ENCODE peak calls at places on chromosomes 16 and 17, in four cellular contexts. One of them, this sample, is unnamed.

GRCh38 chr16:1338119-1338730 is 4.8 kb downstream of the BAIAP3 start:
- DNase-seq in GM12878: no peak
- DNase-seq in K562: peak
- DNase-seq in WTC11: peak
- DNase-seq in this sample: peak

GRCh38 chr16:15891508-15891907 is 3.1 kb upstream of the CEP20 start:
- DNase-seq in GM12878: no peak
- DNase-seq in K562: no peak
- DNase-seq in WTC11: no peak
- DNase-seq in this sample: no peak

GRCh38 chr17:33200587-33200986 is 92.5 kb downstream of the ASIC2 start:
- DNase-seq in WTC11: peak
- DNase-seq in K562: no peak
- DNase-seq in GM12878: no peak
- DNase-seq in this sample: no peak

GRCh38 chr17:7438050-7438614 is 1.2 kb upstream of the FGF11 start:
- DNase-seq in K562: peak
- DNase-seq in WTC11: peak
- DNase-seq in GM12878: no peak
- DNase-seq in this sample: no peak

GRCh38 chr16:23482778-23483177 is 27.5 kb downstream of the GGA2 start:
- DNase-seq in K562: no peak
- DNase-seq in WTC11: no peak
- DNase-seq in GM12878: no peak
- DNase-seq in this sample: no peak

GRCh38 chr16:23842137-23842600 is 6.4 kb downstream of the PRKCB start:
- DNase-seq in K562: no peak
- DNase-seq in WTC11: no peak
- DNase-seq in GM12878: peak
- DNase-seq in this sample: no peak

GRCh38 chr16:14302031-14302398 is 230.9 kb downstream of the MRTFB start:
- DNase-seq in GM12878: no peak
- DNase-seq in K562: peak
- DNase-seq in WTC11: peak
- DNase-seq in this sample: peak

GRCh38 chr16:2468142-2468724 is 2.9 kb upstream of the NTN3 start:
- DNase-seq in GM12878: no peak
- DNase-seq in K562: no peak
- DNase-seq in WTC11: peak
- DNase-seq in this sample: no peak

GRCh38 chr17:42142371-42142896 is 12.4 kb downstream of the RAB5C start:
- DNase-seq in GM12878: no peak
- DNase-seq in K562: no peak
- DNase-seq in WTC11: no peak
- DNase-seq in this sample: no peak

GRCh38 chr17:4233668-4234258 is 30.0 kb downstream of the ANKFY1 start:
- DNase-seq in GM12878: no peak
- DNase-seq in WTC11: no peak
- DNase-seq in K562: no peak
- DNase-seq in this sample: no peak

GRCh38 chr16:70589998-70590471 is 56.3 kb upstream of the IL34 start:
- DNase-seq in GM12878: no peak
- DNase-seq in K562: no peak
- DNase-seq in WTC11: no peak
- DNase-seq in this sample: no peak

GRCh38 chr17:42405076-42405475 is 16.8 kb upstream of the STAT3 start:
- DNase-seq in WTC11: no peak
- DNase-seq in K562: no peak
- DNase-seq in GM12878: no peak
- DNase-seq in this sample: no peak

DNA sequence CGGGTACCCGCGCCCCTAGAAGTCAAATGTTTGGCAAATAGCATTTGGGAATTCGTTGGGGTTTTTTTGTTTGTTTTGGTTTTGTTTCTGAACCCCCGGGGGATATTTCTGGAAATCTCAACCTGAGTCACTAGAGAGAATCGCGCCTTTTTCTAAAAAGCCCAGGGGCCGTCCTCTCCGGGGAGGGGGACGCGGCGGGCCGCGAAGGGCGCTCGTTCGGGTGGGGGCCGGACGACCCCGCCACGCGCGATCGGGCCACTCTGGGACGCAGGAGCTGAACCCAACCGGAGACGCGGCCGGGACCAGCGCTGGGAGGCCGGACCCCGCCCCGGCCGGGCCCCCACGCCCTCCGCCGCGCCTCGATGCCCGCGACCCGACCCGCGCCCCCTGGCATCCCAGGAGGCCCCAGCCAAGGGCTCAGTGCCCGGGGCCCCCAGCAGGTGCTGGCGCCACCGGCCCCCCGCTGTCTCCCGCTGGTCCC is 304 bp downstream of the LITAF start:
- DNase-seq in K562: no peak
- DNase-seq in GM12878: no peak
- DNase-seq in WTC11: no peak
- DNase-seq in this sample: no peak
- TF ChIP-seq ETV6 in K562: no peak
- TF ChIP-seq ETV6 in GM12878: no peak
- TF ChIP-seq ETV6 in WTC11: no peak
- TF ChIP-seq ETV6 in this sample: no peak

GRCh38 chr16:31472559-31473203 is 729 bp downstream of the TGFB1I1 start:
- DNase-seq in K562: peak
- DNase-seq in GM12878: no peak
- DNase-seq in WTC11: peak
- DNase-seq in this sample: peak

GRCh38 chr16:31475949-31476304 is 4.0 kb downstream of the TGFB1I1 start:
- DNase-seq in WTC11: peak
- DNase-seq in GM12878: no peak
- DNase-seq in K562: peak
- DNase-seq in this sample: no peak

GRCh38 chr16:31474778-31475738 is 3.1 kb downstream of the TGFB1I1 start:
- DNase-seq in K562: no peak
- DNase-seq in GM12878: no peak
- DNase-seq in WTC11: no peak
- DNase-seq in this sample: no peak

GRCh38 chr16:31473300-31474052 is 1.5 kb downstream of the TGFB1I1 start:
- DNase-seq in WTC11: no peak
- DNase-seq in GM12878: no peak
- DNase-seq in K562: no peak
- DNase-seq in this sample: no peak

GRCh38 chr16:31474173-31474714 is 2.3 kb downstream of the TGFB1I1 start:
- DNase-seq in GM12878: no peak
- DNase-seq in K562: peak
- DNase-seq in WTC11: no peak
- DNase-seq in this sample: no peak
- TF ChIP-seq ETV6 in GM12878: no peak
- TF ChIP-seq ETV6 in K562: no peak
- TF ChIP-seq ETV6 in WTC11: no peak
- TF ChIP-seq ETV6 in this sample: no peak

GRCh38 chr16:88798073-88798472 is 5.5 kb upstream of the CDT1 start:
- DNase-seq in WTC11: no peak
- DNase-seq in GM12878: no peak
- DNase-seq in K562: no peak
- DNase-seq in this sample: no peak
- TF ChIP-seq ETV6 in WTC11: no peak
- TF ChIP-seq ETV6 in GM12878: no peak
- TF ChIP-seq ETV6 in K562: no peak
- TF ChIP-seq ETV6 in this sample: no peak

GRCh38 chr16:85333744-85334640 is 221.7 kb upstream of the CIBAR2 start:
- DNase-seq in K562: no peak
- DNase-seq in GM12878: no peak
- DNase-seq in WTC11: no peak
- DNase-seq in this sample: no peak

GRCh38 chr16:85335584-85336492 is 223.6 kb upstream of the CIBAR2 start:
- DNase-seq in K562: peak
- DNase-seq in WTC11: no peak
- DNase-seq in GM12878: no peak
- DNase-seq in this sample: no peak

GRCh38 chr16:85332175-85332574 is 219.9 kb upstream of the CIBAR2 start:
- DNase-seq in WTC11: peak
- DNase-seq in K562: no peak
- DNase-seq in GM12878: no peak
- DNase-seq in this sample: no peak

GRCh38 chr16:85333337-85333736 is 221.1 kb upstream of the CIBAR2 start:
- DNase-seq in WTC11: no peak
- DNase-seq in GM12878: no peak
- DNase-seq in K562: no peak
- DNase-seq in this sample: no peak

GRCh38 chr16:85334718-85335583 is 222.7 kb upstream of the CIBAR2 start:
- DNase-seq in K562: peak
- DNase-seq in WTC11: peak
- DNase-seq in GM12878: no peak
- DNase-seq in this sample: peak
- TF ChIP-seq ETV6 in K562: peak
- TF ChIP-seq ETV6 in WTC11: peak
- TF ChIP-seq ETV6 in GM12878: no peak
- TF ChIP-seq ETV6 in this sample: no peak

This sample was measured in HepG2.